ENCODE peak calls at places on chromosomes 1 and 21, in nine cellular contexts. One of them, this sample, is unnamed.

GRCh38 chr1:155940531-155940992 is 876 bp upstream of the RXFP4 start:
- DNase-seq in fibroblast of gingiva: peak
- DNase-seq in NCI-H69: peak
- DNase-seq in activated T-helper 1 cell treated with Interleukin-2 at 50 U/mL for 16 hours: no peak
- DNase-seq in OCI-LY7: no peak
- DNase-seq in astrocyte: peak
- DNase-seq in dorsolateral prefrontal cortex: no peak
- DNase-seq in C1 segment of cervical spinal cord: no peak
- DNase-seq in lung: peak
- DNase-seq in this sample: peak

GRCh38 chr1:109895720-109896504 is 14.7 kb upstream of the CSF1 start:
- DNase-seq in fibroblast of gingiva: peak
- DNase-seq in NCI-H69: peak
- DNase-seq in activated T-helper 1 cell treated with Interleukin-2 at 50 U/mL for 16 hours: no peak
- DNase-seq in OCI-LY7: no peak
- DNase-seq in astrocyte: peak
- DNase-seq in dorsolateral prefrontal cortex: no peak
- DNase-seq in C1 segment of cervical spinal cord: no peak
- DNase-seq in lung: peak
- DNase-seq in this sample: no peak

GRCh38 chr1:162937721-162938395 is 76.9 kb upstream of the CCDC190 start:
- DNase-seq in fibroblast of gingiva: no peak
- DNase-seq in NCI-H69: no peak
- DNase-seq in activated T-helper 1 cell treated with Interleukin-2 at 50 U/mL for 16 hours: no peak
- DNase-seq in OCI-LY7: no peak
- DNase-seq in astrocyte: no peak
- DNase-seq in dorsolateral prefrontal cortex: no peak
- DNase-seq in C1 segment of cervical spinal cord: no peak
- DNase-seq in lung: no peak
- DNase-seq in this sample: no peak

GRCh38 chr21:32726742-32727477 is 903 bp downstream of the SYNJ1 start:
- DNase-seq in fibroblast of gingiva: peak
- DNase-seq in NCI-H69: peak
- DNase-seq in activated T-helper 1 cell treated with Interleukin-2 at 50 U/mL for 16 hours: no peak
- DNase-seq in OCI-LY7: peak
- DNase-seq in astrocyte: no peak
- DNase-seq in dorsolateral prefrontal cortex: no peak
- DNase-seq in C1 segment of cervical spinal cord: no peak
- DNase-seq in lung: peak
- DNase-seq in this sample: peak

GRCh38 chr1:3116150-3116510 is 47.1 kb downstream of the PRDM16 start:
- DNase-seq in fibroblast of gingiva: no peak
- DNase-seq in NCI-H69: no peak
- DNase-seq in activated T-helper 1 cell treated with Interleukin-2 at 50 U/mL for 16 hours: no peak
- DNase-seq in OCI-LY7: no peak
- DNase-seq in astrocyte: no peak
- DNase-seq in dorsolateral prefrontal cortex: no peak
- DNase-seq in C1 segment of cervical spinal cord: no peak
- DNase-seq in lung: no peak
- DNase-seq in this sample: no peak

GRCh38 chr1:224718470-224719053 is 102.4 kb downstream of the CNIH3 start:
- DNase-seq in fibroblast of gingiva: no peak
- DNase-seq in NCI-H69: no peak
- DNase-seq in activated T-helper 1 cell treated with Interleukin-2 at 50 U/mL for 16 hours: no peak
- DNase-seq in OCI-LY7: no peak
- DNase-seq in astrocyte: no peak
- DNase-seq in dorsolateral prefrontal cortex: no peak
- DNase-seq in C1 segment of cervical spinal cord: no peak
- DNase-seq in lung: no peak
- DNase-seq in this sample: no peak

GRCh38 chr1:215911406-215911968 is 344.4 kb downstream of the KCTD3 start:
- DNase-seq in fibroblast of gingiva: peak
- DNase-seq in NCI-H69: peak
- DNase-seq in activated T-helper 1 cell treated with Interleukin-2 at 50 U/mL for 16 hours: no peak
- DNase-seq in OCI-LY7: no peak
- DNase-seq in astrocyte: no peak
- DNase-seq in dorsolateral prefrontal cortex: no peak
- DNase-seq in C1 segment of cervical spinal cord: no peak
- DNase-seq in lung: no peak
- DNase-seq in this sample: no peak

GRCh38 chr1:33599516-33600115 is 127.2 kb downstream of the ZSCAN20 start:
- DNase-seq in fibroblast of gingiva: no peak
- DNase-seq in NCI-H69: peak
- DNase-seq in activated T-helper 1 cell treated with Interleukin-2 at 50 U/mL for 16 hours: no peak
- DNase-seq in OCI-LY7: no peak
- DNase-seq in astrocyte: no peak
- DNase-seq in dorsolateral prefrontal cortex: no peak
- DNase-seq in C1 segment of cervical spinal cord: no peak
- DNase-seq in lung: no peak
- DNase-seq in this sample: no peak

GRCh38 chr1:200512191-200512590 is 102.4 kb upstream of the ZNF281 start:
- DNase-seq in fibroblast of gingiva: peak
- DNase-seq in NCI-H69: no peak
- DNase-seq in activated T-helper 1 cell treated with Interleukin-2 at 50 U/mL for 16 hours: no peak
- DNase-seq in OCI-LY7: no peak
- DNase-seq in astrocyte: peak
- DNase-seq in dorsolateral prefrontal cortex: no peak
- DNase-seq in C1 segment of cervical spinal cord: no peak
- DNase-seq in lung: no peak
- DNase-seq in this sample: no peak

GRCh38 chr1:18636762-18637552 is 6.3 kb downstream of the PAX7 start:
- DNase-seq in fibroblast of gingiva: no peak
- DNase-seq in NCI-H69: no peak
- DNase-seq in activated T-helper 1 cell treated with Interleukin-2 at 50 U/mL for 16 hours: no peak
- DNase-seq in OCI-LY7: no peak
- DNase-seq in astrocyte: no peak
- DNase-seq in dorsolateral prefrontal cortex: no peak
- DNase-seq in C1 segment of cervical spinal cord: no peak
- DNase-seq in lung: no peak
- DNase-seq in this sample: no peak

GRCh38 chr1:187294421-187295201 is 465.9 kb downstream of the PLA2G4A start:
- DNase-seq in fibroblast of gingiva: no peak
- DNase-seq in NCI-H69: no peak
- DNase-seq in activated T-helper 1 cell treated with Interleukin-2 at 50 U/mL for 16 hours: no peak
- DNase-seq in OCI-LY7: no peak
- DNase-seq in astrocyte: no peak
- DNase-seq in dorsolateral prefrontal cortex: no peak
- DNase-seq in C1 segment of cervical spinal cord: no peak
- DNase-seq in lung: no peak
- DNase-seq in this sample: no peak

GRCh38 chr1:178564086-178564782 is 51.3 kb downstream of the TEX35 start:
- DNase-seq in fibroblast of gingiva: no peak
- DNase-seq in NCI-H69: no peak
- DNase-seq in activated T-helper 1 cell treated with Interleukin-2 at 50 U/mL for 16 hours: no peak
- DNase-seq in OCI-LY7: no peak
- DNase-seq in astrocyte: peak
- DNase-seq in dorsolateral prefrontal cortex: no peak
- DNase-seq in C1 segment of cervical spinal cord: no peak
- DNase-seq in lung: no peak
- DNase-seq in this sample: no peak

GRCh38 chr1:115314765-115315164 is 23.3 kb downstream of the NGF start:
- DNase-seq in fibroblast of gingiva: no peak
- DNase-seq in NCI-H69: no peak
- DNase-seq in activated T-helper 1 cell treated with Interleukin-2 at 50 U/mL for 16 hours: no peak
- DNase-seq in OCI-LY7: no peak
- DNase-seq in astrocyte: peak
- DNase-seq in dorsolateral prefrontal cortex: no peak
- DNase-seq in C1 segment of cervical spinal cord: no peak
- DNase-seq in lung: peak
- DNase-seq in this sample: no peak

GRCh38 chr1:203656796-203657620 is 30.4 kb downstream of the ATP2B4 start:
- DNase-seq in fibroblast of gingiva: no peak
- DNase-seq in NCI-H69: peak
- DNase-seq in activated T-helper 1 cell treated with Interleukin-2 at 50 U/mL for 16 hours: no peak
- DNase-seq in OCI-LY7: no peak
- DNase-seq in astrocyte: no peak
- DNase-seq in dorsolateral prefrontal cortex: no peak
- DNase-seq in C1 segment of cervical spinal cord: no peak
- DNase-seq in lung: no peak
- DNase-seq in this sample: peak

GRCh38 chr1:93846929-93847810 is 31.8 kb downstream of the DNTTIP2 start:
- DNase-seq in fibroblast of gingiva: peak
- DNase-seq in NCI-H69: peak
- DNase-seq in activated T-helper 1 cell treated with Interleukin-2 at 50 U/mL for 16 hours: peak
- DNase-seq in OCI-LY7: peak
- DNase-seq in astrocyte: peak
- DNase-seq in dorsolateral prefrontal cortex: peak
- DNase-seq in C1 segment of cervical spinal cord: peak
- DNase-seq in lung: peak
- DNase-seq in this sample: peak

GRCh38 chr1:230262867-230263572 is 163.1 kb downstream of the PGBD5 start:
- DNase-seq in fibroblast of gingiva: no peak
- DNase-seq in NCI-H69: no peak
- DNase-seq in activated T-helper 1 cell treated with Interleukin-2 at 50 U/mL for 16 hours: no peak
- DNase-seq in OCI-LY7: peak
- DNase-seq in astrocyte: no peak
- DNase-seq in dorsolateral prefrontal cortex: no peak
- DNase-seq in C1 segment of cervical spinal cord: no peak
- DNase-seq in lung: no peak
- DNase-seq in this sample: no peak

GRCh38 chr1:93567255-93567918 is 114.2 kb downstream of the BCAR3 start:
- DNase-seq in fibroblast of gingiva: peak
- DNase-seq in NCI-H69: no peak
- DNase-seq in activated T-helper 1 cell treated with Interleukin-2 at 50 U/mL for 16 hours: no peak
- DNase-seq in OCI-LY7: no peak
- DNase-seq in astrocyte: peak
- DNase-seq in dorsolateral prefrontal cortex: no peak
- DNase-seq in C1 segment of cervical spinal cord: no peak
- DNase-seq in lung: no peak
- DNase-seq in this sample: no peak

GRCh38 chr1:78070758-78071157 is 25.0 kb downstream of the GIPC2 start:
- DNase-seq in fibroblast of gingiva: peak
- DNase-seq in NCI-H69: peak
- DNase-seq in activated T-helper 1 cell treated with Interleukin-2 at 50 U/mL for 16 hours: no peak
- DNase-seq in OCI-LY7: no peak
- DNase-seq in astrocyte: peak
- DNase-seq in dorsolateral prefrontal cortex: no peak
- DNase-seq in C1 segment of cervical spinal cord: no peak
- DNase-seq in lung: no peak
- DNase-seq in this sample: no peak

This sample was measured in Kasumi-1.